ENCODE peak calls at places on chromosomes 4 and X, in five cellular contexts. Z is neural progenitor cell, B is fibroblast of lung, V is psoas muscle, H is stomach. R is an unnamed sample.
A peak's percentile ranks its signal among the peaks of the same experiment; 100 is the strongest.

GRCh38 chrX:22690116-22690515 is 309.6 kb upstream of the DDX53 start:
- DNase-seq in Z (no peak), B (no peak), V (no peak), H (no peak), R (no peak)

GRCh38 chr4:188110741-188111458 is 1.5 kb upstream of the TRIML2 start:
- DNase-seq in Z (no peak), B (no peak), V (no peak), H (no peak), R (no peak)

GRCh38 chr4:109979932-109980717 is 67.4 kb downstream of the EGF start:
- DNase-seq in Z (no peak), B (peak; percentile 89), V (no peak), H (no peak), R (no peak)

GRCh38 chrX:102978594-102978993 is 41.5 kb downstream of the RAB40AL start:
- DNase-seq in Z (no peak), B (no peak), V (no peak), H (no peak), R (no peak)

GRCh38 chr4:143097751-143098150 is 87.0 kb upstream of the USP38 start:
- DNase-seq in Z (no peak), B (no peak), V (no peak), H (no peak), R (no peak)

GRCh38 chrX:121858867-121859647 is 811.6 kb downstream of the GLUD2 start:
- DNase-seq in Z (no peak), B (no peak), V (no peak), H (no peak), R (no peak)

GRCh38 chr4:111650553-111651183 is 494.6 kb upstream of the FAM241A start:
- DNase-seq in Z (peak; percentile 64), B (no peak), V (no peak), H (no peak), R (no peak)

GRCh38 chr4:147943159-147943638 is 211.3 kb downstream of the ARHGAP10 start:
- DNase-seq in Z (no peak), B (peak; percentile 7), V (no peak), H (no peak), R (no peak)

GRCh38 chr4:143701365-143701764 is 890 bp upstream of the FREM3 start:
- DNase-seq in Z (no peak), B (no peak), V (no peak), H (no peak), R (no peak)

GRCh38 chrX:71996138-71996537 is 85.5 kb downstream of the NHSL2 start:
- DNase-seq in Z (no peak), B (no peak), V (no peak), H (peak; percentile 37), R (no peak)

GRCh38 chr4:21454196-21454595 is 494.4 kb downstream of the KCNIP4 start:
- DNase-seq in Z (no peak), B (no peak), V (no peak), H (no peak), R (no peak)

GRCh38 chr4:170538821-170539473 is 449.2 kb upstream of the AADAT start:
- DNase-seq in Z (no peak), B (no peak), V (no peak), H (no peak), R (no peak)

GRCh38 chr4:184731056-184731455 is 2.8 kb downstream of the CENPU start:
- DNase-seq in Z (peak; percentile 61), B (no peak), V (no peak), H (no peak), R (no peak)
- H3K4me1 ChIP-seq in Z (peaks cover 32% of the 10 kb centered on the region), B (peaks cover 2% of the 10 kb centered on the region), V (peaks cover 9% of the 10 kb centered on the region), H (peaks cover 21% of the 10 kb centered on the region), R (peaks cover 1% of the 10 kb centered on the region)

GRCh38 chr4:15774020-15774420 is 4.1 kb upstream of the CD38 start:
- DNase-seq in Z (no peak), B (no peak), V (no peak), H (no peak), R (no peak)
- H3K27ac ChIP-seq in Z (no peak overlapping the region), B (no peak overlapping the region), V (no peak overlapping the region), H (no peak overlapping the region), R (no peak overlapping the region)

DNA sequence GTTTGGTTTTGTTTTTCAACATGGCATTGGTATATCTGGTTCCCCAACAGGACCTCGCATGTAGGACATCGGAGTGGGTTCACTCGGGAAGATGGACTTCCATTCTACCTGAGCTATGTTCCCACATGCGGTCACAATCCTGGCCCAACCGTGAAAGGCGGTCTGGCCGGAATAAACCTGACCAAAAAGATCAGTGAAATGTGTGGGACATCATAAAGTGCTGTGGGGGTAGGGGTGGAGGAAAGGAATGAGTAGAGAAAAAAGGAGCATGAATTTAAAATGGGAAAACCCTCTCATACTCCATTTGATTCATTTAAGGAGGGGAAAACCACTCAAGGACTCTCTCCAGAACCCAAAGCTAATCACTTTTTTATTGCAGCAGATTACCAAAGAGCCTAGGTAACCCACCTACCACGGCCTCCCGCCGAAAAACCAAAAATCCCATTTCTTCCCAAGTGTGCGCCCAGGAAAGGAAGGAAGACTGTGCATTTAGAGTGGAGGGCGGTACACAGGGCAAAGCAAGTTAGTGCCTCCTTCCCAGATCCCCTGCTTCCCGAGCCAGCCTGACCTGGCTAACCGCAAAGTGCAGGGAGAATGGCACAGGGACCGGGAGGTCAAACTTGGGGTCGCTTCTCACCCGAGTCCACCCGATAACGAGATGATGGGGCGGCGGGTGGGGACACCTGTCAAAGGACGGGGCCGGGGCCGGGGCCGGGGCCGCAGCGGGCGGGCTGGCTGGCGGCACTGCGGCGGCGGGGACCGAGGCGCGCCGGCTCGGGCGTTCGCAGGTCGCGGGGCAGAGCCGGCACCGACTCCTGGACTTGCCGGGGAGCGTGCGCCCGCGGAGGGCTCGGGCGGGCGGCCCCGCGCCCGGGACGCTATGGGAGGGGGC is 689 bp downstream of the TMEM150C start:
- DNase-seq in Z (no peak), B (no peak), V (peak; percentile 10), H (no peak), R (peak; percentile 61)
- H3K4me3 ChIP-seq in Z (peak overlapping the region; percentile 59), B (no peak overlapping the region), V (peak overlapping the region; percentile 80), H (peak overlapping the region; percentile 67), R (peak overlapping the region; percentile 88)

DNA sequence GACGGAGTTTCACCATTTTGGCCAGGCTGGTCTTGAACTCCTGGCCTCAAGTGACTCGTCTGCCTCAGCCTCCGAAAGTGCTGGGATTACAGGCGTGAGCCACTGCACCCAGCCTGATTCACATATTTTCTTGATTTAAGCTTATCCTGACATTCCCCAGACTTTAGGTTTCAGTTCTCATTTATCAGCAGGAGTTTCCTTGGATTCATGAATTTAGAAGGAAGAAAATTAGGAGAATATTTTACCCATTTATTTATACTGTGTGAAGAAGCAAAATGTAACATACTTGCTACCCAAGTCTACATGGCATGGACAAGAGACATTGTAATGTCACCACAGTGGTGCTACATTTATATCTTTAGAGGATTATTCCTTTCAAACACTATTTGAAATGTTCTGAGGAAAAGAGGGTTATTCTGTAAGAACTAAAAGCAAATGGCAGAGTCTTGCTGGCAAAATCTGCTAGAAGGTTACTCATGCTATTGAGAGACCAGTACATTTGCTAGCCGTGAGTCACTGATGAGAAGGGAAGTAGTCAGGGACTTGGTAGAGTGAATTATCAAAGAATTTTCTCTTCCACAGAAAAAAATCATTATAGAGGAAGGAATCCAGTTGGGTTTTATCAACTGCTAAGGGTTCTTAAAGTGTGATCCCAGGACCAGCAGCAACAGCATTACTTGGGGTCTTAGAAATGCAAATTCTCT is 26.1 kb upstream of the CFAP299 start:
- DNase-seq in Z (no peak), B (peak; percentile 97), V (no peak), H (no peak), R (no peak)
- H3K4me1 ChIP-seq in Z (peaks cover 13% of the 10 kb centered on the region), B (peaks cover 25% of the 10 kb centered on the region), V (no peaks in the 10 kb centered on the region), H (peaks cover 12% of the 10 kb centered on the region), R (no peaks in the 10 kb centered on the region)

GRCh38 chr4:113116414-113117345 is 67.2 kb downstream of the ANK2 start:
- DNase-seq in Z (peak; percentile 39), B (peak; percentile 21), V (no peak), H (no peak), R (no peak)
- H3K27ac ChIP-seq in Z (peak overlapping the region; percentile 77), B (no peak overlapping the region), V (no peak overlapping the region), H (no peak overlapping the region), R (no peak overlapping the region)

GRCh38 chr4:4394644-4395043 is 7.7 kb downstream of the NSG1 start:
- DNase-seq in Z (no peak), B (peak; percentile 69), V (no peak), H (no peak), R (no peak)

GRCh38 chr4:4390521-4391240 is 3.8 kb downstream of the NSG1 start:
- DNase-seq in Z (no peak), B (no peak), V (no peak), H (no peak), R (no peak)

GRCh38 chr4:4392501-4393183 is 5.7 kb downstream of the NSG1 start:
- DNase-seq in Z (no peak), B (no peak), V (no peak), H (no peak), R (no peak)

GRCh38 chr4:4390046-4390445 is 3.1 kb downstream of the NSG1 start:
- DNase-seq in Z (no peak), B (no peak), V (no peak), H (no peak), R (no peak)

DNA sequence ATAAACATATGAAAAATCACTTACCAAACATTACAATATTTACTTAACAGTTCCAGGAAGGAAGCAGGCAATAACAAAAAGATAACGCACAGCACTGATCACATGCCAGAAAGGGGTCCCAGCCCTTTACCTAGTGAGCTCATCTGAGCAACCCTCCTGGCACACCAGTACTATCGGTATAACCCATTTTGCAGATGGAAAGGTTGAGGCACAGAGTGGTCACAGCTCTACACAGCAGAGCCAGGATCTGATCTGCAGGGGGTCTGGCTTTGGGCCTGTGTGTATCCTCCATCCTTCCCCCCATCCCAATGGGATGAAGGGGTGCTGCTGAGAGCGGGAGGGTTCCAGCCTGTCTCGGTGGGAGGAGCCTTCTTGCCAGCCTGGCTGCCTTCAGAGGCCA is 5.0 kb downstream of the NSG1 start:
- DNase-seq in Z (no peak), B (no peak), V (no peak), H (no peak), R (no peak)
- H3K4me3 ChIP-seq in Z (no peak overlapping the region), B (no peak overlapping the region), V (no peak overlapping the region), H (no peak overlapping the region), R (no peak overlapping the region)

GRCh38 chr4:157996061-157996460 is 176.8 kb downstream of the GASK1B start:
- DNase-seq in Z (no peak), B (peak; percentile 42), V (no peak), H (no peak), R (no peak)
- H3K4me1 ChIP-seq in Z (peaks cover 8% of the 10 kb centered on the region), B (peaks cover 2% of the 10 kb centered on the region), V (no peaks in the 10 kb centered on the region), H (peaks cover 44% of the 10 kb centered on the region), R (no peaks in the 10 kb centered on the region)

GRCh38 chr4:5755679-5756078 is 44.7 kb downstream of the EVC start:
- DNase-seq in Z (no peak), B (no peak), V (no peak), H (no peak), R (no peak)

GRCh38 chr4:5753766-5754528 is 42.9 kb downstream of the EVC start:
- DNase-seq in Z (no peak), B (peak; percentile 93), V (no peak), H (no peak), R (no peak)

GRCh38 chr4:5753366-5753765 is 42.4 kb downstream of the EVC start:
- DNase-seq in Z (no peak), B (no peak), V (no peak), H (no peak), R (no peak)

GRCh38 chr4:5755161-5755560 is 44.2 kb downstream of the EVC start:
- DNase-seq in Z (no peak), B (no peak), V (no peak), H (no peak), R (no peak)

DNA sequence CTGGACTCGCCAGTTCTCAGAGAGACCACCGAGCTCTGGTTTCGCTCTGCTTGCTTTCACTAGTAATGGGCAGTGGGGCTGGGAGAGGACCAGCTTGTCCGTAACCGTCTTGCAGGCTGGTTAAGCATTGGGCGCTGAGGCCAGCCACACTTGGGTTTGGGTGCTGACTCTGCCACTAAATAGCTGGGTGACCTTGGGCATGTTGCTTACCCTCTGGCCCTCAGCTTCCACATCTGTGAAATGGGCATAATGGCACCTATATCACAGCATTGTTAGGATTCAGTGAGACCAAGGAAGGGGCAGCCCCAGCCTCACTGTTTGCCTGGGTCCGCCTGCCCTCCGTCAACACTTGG is 43.5 kb downstream of the EVC start:
- DNase-seq in Z (no peak), B (no peak), V (no peak), H (no peak), R (no peak)
- H3K27ac ChIP-seq in Z (no peak overlapping the region), B (no peak overlapping the region), V (no peak overlapping the region), H (no peak overlapping the region), R (no peak overlapping the region)